ENCODE peak calls at places on chromosomes 4 and X, in four cellular contexts. One of them, this sample, is unnamed.

GRCh38 chrX:37871626-37872302 is 24.4 kb upstream of the DYNLT3 start:
- DNase-seq in stomach: peak
- DNase-seq in PC-9: no peak
- DNase-seq in astrocyte of the cerebellum: peak
- DNase-seq in this sample: no peak

GRCh38 chrX:138925330-138925729 is 213.8 kb upstream of the FGF13 start:
- DNase-seq in astrocyte of the cerebellum: peak
- DNase-seq in PC-9: peak
- DNase-seq in stomach: no peak
- DNase-seq in this sample: no peak

GRCh38 chr4:1449475-1449832 is 43.2 kb upstream of the NKX1-1 start:
- DNase-seq in astrocyte of the cerebellum: no peak
- DNase-seq in PC-9: no peak
- DNase-seq in stomach: peak
- DNase-seq in this sample: no peak

GRCh38 chr4:119656986-119657635 is 28.5 kb upstream of the PDE5A start:
- DNase-seq in PC-9: no peak
- DNase-seq in astrocyte of the cerebellum: no peak
- DNase-seq in stomach: no peak
- DNase-seq in this sample: no peak

GRCh38 chr4:87270144-87270543 is 49.7 kb upstream of the KLHL8 start:
- DNase-seq in PC-9: peak
- DNase-seq in stomach: no peak
- DNase-seq in astrocyte of the cerebellum: peak
- DNase-seq in this sample: no peak

GRCh38 chrX:1528884-1529203 is 8.1 kb downstream of the P2RY8 start:
- DNase-seq in stomach: no peak
- DNase-seq in PC-9: no peak
- DNase-seq in astrocyte of the cerebellum: no peak
- DNase-seq in this sample: no peak

GRCh38 chr4:28357985-28358384 is 1497.3 kb downstream of the STIM2 start:
- DNase-seq in PC-9: no peak
- DNase-seq in astrocyte of the cerebellum: no peak
- DNase-seq in stomach: no peak
- DNase-seq in this sample: no peak

GRCh38 chrX:22922961-22923360 is 76.8 kb upstream of the DDX53 start:
- DNase-seq in stomach: no peak
- DNase-seq in PC-9: no peak
- DNase-seq in astrocyte of the cerebellum: peak
- DNase-seq in this sample: no peak

GRCh38 chr4:3607690-3608514 is 75.7 kb upstream of the LRPAP1 start:
- DNase-seq in astrocyte of the cerebellum: no peak
- DNase-seq in PC-9: no peak
- DNase-seq in stomach: no peak
- DNase-seq in this sample: no peak

GRCh38 chr4:169971456-169972015 is 54.7 kb downstream of the MFAP3L start:
- DNase-seq in stomach: no peak
- DNase-seq in PC-9: no peak
- DNase-seq in astrocyte of the cerebellum: no peak
- DNase-seq in this sample: no peak

GRCh38 chrX:37958493-37959211 is 47.7 kb upstream of the SYTL5 start:
- DNase-seq in PC-9: no peak
- DNase-seq in stomach: no peak
- DNase-seq in astrocyte of the cerebellum: peak
- DNase-seq in this sample: no peak

GRCh38 chrX:26262121-26262523 is 46.2 kb downstream of the MAGEB5 start:
- DNase-seq in astrocyte of the cerebellum: peak
- DNase-seq in PC-9: no peak
- DNase-seq in stomach: no peak
- DNase-seq in this sample: no peak

GRCh38 chrX:134685662-134686061 is 27.4 kb upstream of the PLAC1 start:
- DNase-seq in stomach: no peak
- DNase-seq in astrocyte of the cerebellum: no peak
- DNase-seq in PC-9: no peak
- DNase-seq in this sample: no peak

GRCh38 chr4:173518419-173519102 is 11.5 kb downstream of the HAND2 start:
- DNase-seq in astrocyte of the cerebellum: no peak
- DNase-seq in PC-9: no peak
- DNase-seq in stomach: no peak
- DNase-seq in this sample: no peak

GRCh38 chrX:118720058-118720707 is 7.2 kb upstream of the IL13RA1 start:
- DNase-seq in stomach: no peak
- DNase-seq in astrocyte of the cerebellum: no peak
- DNase-seq in PC-9: no peak
- DNase-seq in this sample: no peak

GRCh38 chr4:26372525-26373172 is 51.8 kb downstream of the RBPJ start:
- DNase-seq in stomach: no peak
- DNase-seq in astrocyte of the cerebellum: peak
- DNase-seq in PC-9: peak
- DNase-seq in this sample: no peak

GRCh38 chr4:170491981-170492380 is 402.2 kb upstream of the AADAT start:
- DNase-seq in stomach: no peak
- DNase-seq in astrocyte of the cerebellum: no peak
- DNase-seq in PC-9: no peak
- DNase-seq in this sample: no peak

DNA sequence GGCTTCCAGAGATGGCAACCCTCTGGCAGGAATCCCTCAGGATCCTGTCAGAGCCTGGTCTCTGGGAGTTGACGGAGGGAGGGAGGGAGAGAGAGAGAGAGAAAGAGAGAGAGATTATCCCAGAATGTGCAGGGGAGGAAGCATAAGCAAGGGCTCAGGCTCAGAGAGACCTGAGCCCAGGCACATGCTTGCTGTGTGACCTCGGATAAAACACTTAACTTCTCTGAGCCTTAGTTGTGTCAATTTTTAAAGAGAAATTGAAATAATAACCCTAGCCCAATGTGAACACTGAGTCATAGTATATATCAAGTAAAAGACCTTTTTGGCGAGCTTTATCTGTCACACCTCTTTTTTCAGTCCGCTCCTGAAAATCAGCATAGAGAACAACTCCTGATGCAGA is 473 bp upstream of the USP51 start:
- DNase-seq in astrocyte of the cerebellum: no peak
- DNase-seq in PC-9: no peak
- DNase-seq in stomach: no peak
- DNase-seq in this sample: no peak
- H3K4me3 ChIP-seq in astrocyte of the cerebellum: peak
- H3K4me3 ChIP-seq in PC-9: no peak
- H3K4me3 ChIP-seq in stomach: peak
- H3K4me3 ChIP-seq in this sample: peak

DNA sequence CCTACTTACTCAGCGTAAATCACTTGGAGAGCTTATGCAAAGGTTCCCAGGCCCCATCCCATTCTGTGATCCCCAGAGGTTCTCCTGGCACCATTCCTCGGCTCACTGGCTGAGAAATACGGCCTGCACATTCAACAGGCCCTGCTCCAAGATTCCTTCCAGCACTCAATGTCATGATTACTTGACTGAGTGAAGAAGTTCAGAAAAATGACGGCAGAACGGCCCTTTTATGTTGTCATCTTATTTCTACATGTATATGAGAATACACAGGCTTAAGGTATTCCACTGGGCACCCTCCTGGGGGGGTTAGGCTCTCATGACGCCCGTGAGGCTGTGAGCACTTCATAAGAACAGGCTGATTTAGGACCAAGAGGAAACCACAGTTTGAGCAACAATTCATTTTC is 190.6 kb downstream of the NSUN7 start:
- DNase-seq in stomach: no peak
- DNase-seq in PC-9: no peak
- DNase-seq in astrocyte of the cerebellum: no peak
- DNase-seq in this sample: peak
- H3K4me3 ChIP-seq in stomach: no peak
- H3K4me3 ChIP-seq in PC-9: no peak
- H3K4me3 ChIP-seq in astrocyte of the cerebellum: no peak
- H3K4me3 ChIP-seq in this sample: peak

DNA sequence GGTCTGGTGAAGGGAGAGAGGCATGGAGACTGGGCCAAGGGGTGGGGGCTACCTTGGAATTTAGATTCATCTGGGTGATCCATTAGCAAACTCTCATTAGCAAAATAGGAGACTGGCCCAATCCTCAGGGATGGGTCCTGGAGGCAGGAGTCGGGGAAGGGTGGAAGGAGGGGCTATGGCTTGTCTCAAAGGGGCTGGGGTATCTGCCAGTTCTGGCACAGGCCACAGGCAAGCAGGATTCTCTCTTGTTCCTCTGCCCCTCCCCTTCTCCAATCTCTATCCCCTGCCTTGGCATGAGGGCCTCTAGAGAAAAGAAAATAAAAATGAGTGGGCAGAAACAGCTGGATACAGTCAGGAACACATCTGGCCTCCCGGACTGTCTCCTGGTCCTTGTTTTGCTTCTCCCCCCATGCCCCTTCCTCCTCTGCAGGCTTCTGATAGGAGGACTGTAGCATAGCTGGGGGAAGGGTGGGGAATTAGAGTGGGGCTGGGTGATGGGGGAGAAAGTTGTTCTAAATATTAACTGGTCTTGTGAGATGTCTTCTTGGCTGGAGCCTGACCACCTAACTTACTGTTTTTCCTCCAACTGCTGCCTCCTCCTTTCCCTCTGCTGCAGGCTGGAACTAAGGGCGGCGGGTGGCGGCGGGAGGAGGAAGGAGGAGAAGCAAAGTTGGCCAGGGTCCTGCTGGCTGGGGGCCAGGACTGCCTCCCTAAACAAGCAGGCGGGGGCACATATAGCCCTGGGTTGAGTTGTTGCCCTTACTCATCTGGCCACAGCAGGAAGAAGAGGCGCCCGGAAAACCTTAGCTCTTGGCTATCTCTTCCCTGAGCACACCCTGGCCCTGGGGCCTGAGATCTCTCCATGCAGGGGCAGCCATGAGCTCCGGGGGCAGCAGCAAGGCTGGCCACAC is 53.3 kb upstream of the LAS1L start:
- DNase-seq in stomach: peak
- DNase-seq in astrocyte of the cerebellum: no peak
- DNase-seq in PC-9: peak
- DNase-seq in this sample: peak
- H3K4me3 ChIP-seq in stomach: no peak
- H3K4me3 ChIP-seq in astrocyte of the cerebellum: no peak
- H3K4me3 ChIP-seq in PC-9: no peak
- H3K4me3 ChIP-seq in this sample: peak

DNA sequence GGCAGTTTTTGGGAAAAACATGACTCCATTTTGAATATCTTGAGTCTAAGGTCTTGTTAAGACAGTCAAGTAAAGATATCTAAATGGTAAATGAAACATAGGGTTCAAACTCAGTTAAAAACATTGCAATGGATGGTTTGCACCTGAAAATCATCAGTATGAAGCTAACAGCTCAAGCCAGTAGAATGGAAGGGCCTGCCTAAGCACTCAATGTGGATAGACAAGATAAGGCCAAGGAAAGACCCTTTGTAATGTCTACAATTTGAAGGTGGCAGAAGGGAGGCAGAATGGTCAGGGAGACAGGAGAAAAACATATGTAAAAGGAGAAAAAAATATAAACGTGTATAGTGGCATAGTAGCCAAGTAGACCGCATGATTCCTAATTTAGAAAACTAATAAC is 78.2 kb downstream of the REELD1 start:
- DNase-seq in astrocyte of the cerebellum: no peak
- DNase-seq in PC-9: no peak
- DNase-seq in stomach: no peak
- DNase-seq in this sample: no peak
- H3K4me3 ChIP-seq in astrocyte of the cerebellum: no peak
- H3K4me3 ChIP-seq in PC-9: no peak
- H3K4me3 ChIP-seq in stomach: no peak
- H3K4me3 ChIP-seq in this sample: no peak

GRCh38 chr4:124903995-124904722 is 191.6 kb upstream of the ANKRD50 start:
- DNase-seq in PC-9: peak
- DNase-seq in stomach: peak
- DNase-seq in astrocyte of the cerebellum: peak
- DNase-seq in this sample: no peak
- H3K4me3 ChIP-seq in PC-9: peak
- H3K4me3 ChIP-seq in stomach: peak
- H3K4me3 ChIP-seq in astrocyte of the cerebellum: peak
- H3K4me3 ChIP-seq in this sample: peak

DNA sequence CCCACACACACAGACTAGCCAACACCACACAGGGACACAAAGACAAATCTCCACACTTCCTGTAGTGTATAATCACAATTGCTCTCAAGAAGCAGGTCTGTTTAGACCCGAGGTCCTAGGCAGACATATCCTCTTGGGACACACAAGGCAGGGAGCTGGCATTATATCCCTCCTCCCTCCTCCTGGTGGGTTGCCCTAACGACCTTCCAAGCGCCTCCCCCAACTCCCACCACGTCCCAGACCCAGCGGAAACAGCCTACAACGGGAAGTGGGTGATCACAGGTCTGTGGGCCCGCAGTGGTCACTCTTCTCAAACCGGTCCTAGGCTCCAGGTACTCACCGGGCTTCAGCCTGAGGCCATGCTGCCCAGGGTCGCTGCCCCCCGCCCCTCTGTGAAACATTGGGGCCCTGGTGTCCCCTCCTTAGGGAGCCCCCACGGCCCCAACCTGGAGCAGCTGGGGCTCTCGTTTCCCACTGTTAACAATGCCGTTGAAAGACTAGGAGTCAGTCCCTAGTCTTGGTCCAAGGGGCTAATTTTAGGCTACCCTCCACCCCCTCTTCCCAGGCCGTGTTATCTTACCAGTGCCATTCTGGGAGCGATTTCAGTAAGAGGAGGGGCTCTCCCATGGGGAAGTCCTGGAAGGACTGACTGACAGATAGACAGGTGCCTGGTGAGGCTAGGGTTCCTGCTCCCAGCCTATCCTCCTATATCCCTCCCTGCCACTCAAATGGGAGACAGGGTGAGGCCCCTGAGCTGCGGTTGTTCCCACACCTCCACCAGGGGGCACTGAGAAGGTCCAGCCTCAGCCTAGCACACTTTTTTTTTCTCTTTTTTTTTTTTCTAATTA is at the start of gene ASB12:
- DNase-seq in PC-9: no peak
- DNase-seq in astrocyte of the cerebellum: no peak
- DNase-seq in stomach: no peak
- DNase-seq in this sample: no peak
- H3K4me3 ChIP-seq in PC-9: no peak
- H3K4me3 ChIP-seq in astrocyte of the cerebellum: no peak
- H3K4me3 ChIP-seq in stomach: no peak
- H3K4me3 ChIP-seq in this sample: no peak

GRCh38 chr4:7193040-7193958 is 961 bp downstream of the SORCS2 start:
- DNase-seq in astrocyte of the cerebellum: no peak
- DNase-seq in stomach: no peak
- DNase-seq in PC-9: peak
- DNase-seq in this sample: peak
- H3K4me3 ChIP-seq in astrocyte of the cerebellum: peak
- H3K4me3 ChIP-seq in stomach: peak
- H3K4me3 ChIP-seq in PC-9: peak
- H3K4me3 ChIP-seq in this sample: peak

GRCh38 chr4:184822356-184822755 is 3.4 kb downstream of the ACSL1 start:
- DNase-seq in stomach: no peak
- DNase-seq in astrocyte of the cerebellum: no peak
- DNase-seq in PC-9: no peak
- DNase-seq in this sample: no peak
- H3K4me3 ChIP-seq in stomach: peak
- H3K4me3 ChIP-seq in astrocyte of the cerebellum: no peak
- H3K4me3 ChIP-seq in PC-9: no peak
- H3K4me3 ChIP-seq in this sample: peak